ENCODE peak calls at places on chromosomes 6 and 20, in four cellular contexts. H is Panc1, F is K562, K is HepG2. A is an unnamed sample.

GRCh38 chr20:59146801-59147118 is 16.9 kb upstream of the ZNF831 start:
- DNase-seq in H (no peak), F (no peak), K (no peak), A (no peak)

GRCh38 chr6:31008165-31008564 is 2.1 kb upstream of the MUC22 start:
- DNase-seq in H (no peak), F (no peak), K (no peak), A (no peak)

GRCh38 chr6:54427396-54427910 is 119.2 kb downstream of the TINAG start:
- DNase-seq in H (no peak), F (no peak), K (no peak), A (no peak)

GRCh38 chr20:19673575-19673974 is 84.5 kb upstream of the RIN2 start:
- DNase-seq in H (no peak), F (no peak), K (no peak), A (no peak)

GRCh38 chr6:139145661-139146060 is 10.8 kb downstream of the HECA start:
- DNase-seq in H (no peak), F (no peak), K (no peak), A (no peak)

GRCh38 chr6:170269151-170269872 is 21.6 kb downstream of the DLL1 start:
- DNase-seq in H (no peak), F (no peak), K (no peak), A (no peak)

GRCh38 chr20:34951652-34952051 is 4.0 kb downstream of the GSS start:
- DNase-seq in H (no peak), F (no peak), K (no peak), A (no peak)

GRCh38 chr6:125415921-125416320 is 114.2 kb upstream of the HDDC2 start:
- DNase-seq in H (no peak), F (no peak), K (no peak), A (no peak)

GRCh38 chr20:29298759-29299613 is 1958.5 kb upstream of the DEFB115 start:
- DNase-seq in H (no peak), F (no peak), K (no peak), A (no peak)

GRCh38 chr20:11447371-11448100 is 470.2 kb upstream of the BTBD3 start:
- DNase-seq in H (no peak), F (no peak), K (no peak), A (no peak)

GRCh38 chr20:25248501-25249172 is 752 bp downstream of the PYGB start:
- DNase-seq in H (no peak), F (no peak), K (no peak), A (no peak)

GRCh38 chr20:21707999-21708737 is 2.7 kb downstream of the PAX1 start:
- DNase-seq in H (no peak), F (no peak), K (no peak), A (no peak)

GRCh38 chr6:157271911-157272310 is 51.4 kb downstream of the TMEM242 start:
- DNase-seq in H (no peak), F (no peak), K (no peak), A (no peak)

GRCh38 chr6:168388641-168389633 is 52.0 kb upstream of the SMOC2 start:
- DNase-seq in H (no peak), F (no peak), K (peak; percentile 40), A (no peak)

GRCh38 chr6:47180633-47181032 is 129.1 kb downstream of the TNFRSF21 start:
- DNase-seq in H (no peak), F (no peak), K (peak; percentile 61), A (peak; percentile 47)

GRCh38 chr6:6801635-6802218 is 213.2 kb downstream of the LY86 start:
- DNase-seq in H (no peak), F (no peak), K (no peak), A (no peak)

GRCh38 chr6:89298680-89299450 is 16.2 kb downstream of the GABRR2 start:
- DNase-seq in H (no peak), F (no peak), K (peak; percentile 51), A (peak; percentile 58)

GRCh38 chr6:136922680-136922996 is 537 bp downstream of the SLC35D3 start:
- DNase-seq in H (no peak), F (no peak), K (no peak), A (no peak)

GRCh38 chr6:99611148-99611547 is 4.5 kb downstream of the PRDM13 start:
- DNase-seq in H (no peak), F (peak; percentile 20), K (no peak), A (no peak)

GRCh38 chr20:22428051-22428450 is 156.3 kb downstream of the FOXA2 start:
- DNase-seq in H (no peak), F (no peak), K (no peak), A (no peak)

GRCh38 chr6:14165091-14165490 is 47.5 kb downstream of the CD83 start:
- DNase-seq in H (no peak), F (no peak), K (no peak), A (no peak)

GRCh38 chr6:127515234-127515793 is 3.8 kb downstream of the MTCL3 start:
- DNase-seq in H (no peak), F (no peak), K (no peak), A (no peak)

GRCh38 chr20:40497781-40498691 is 191.0 kb downstream of the MAFB start:
- DNase-seq in H (no peak), F (no peak), K (no peak), A (no peak)

GRCh38 chr6:37155394-37156312 is 14.3 kb upstream of the PIM1 start:
- DNase-seq in H (no peak), F (peak; percentile 67), K (no peak), A (no peak)

GRCh38 chr20:675453-676314 is at the start of gene SCRT2:
- DNase-seq in H (no peak), F (peak; percentile 83), K (peak; percentile 54), A (no peak)

GRCh38 chr20:60060593-60060992 is 102.4 kb downstream of the CDH26 start:
- DNase-seq in H (no peak), F (no peak), K (no peak), A (no peak)

GRCh38 chr6:52820198-52820597 is 16.6 kb upstream of the GSTA1 start:
- DNase-seq in H (no peak), F (no peak), K (no peak), A (no peak)

GRCh38 chr6:148803979-148804378 is 57.1 kb downstream of the UST start:
- DNase-seq in H (no peak), F (no peak), K (no peak), A (no peak)

GRCh38 chr20:1338801-1339200 is 9.9 kb upstream of the SDCBP2 start:
- DNase-seq in H (no peak), F (no peak), K (no peak), A (no peak)

GRCh38 chr6:3281669-3282460 is 23.1 kb downstream of the PSMG4 start:
- DNase-seq in H (no peak), F (no peak), K (no peak), A (no peak)

GRCh38 chr6:29414588-29414987 is at the start of gene OR12D1:
- DNase-seq in H (no peak), F (no peak), K (peak; percentile 10), A (peak; percentile 16)

GRCh38 chr20:51943761-51944160 is 141.4 kb upstream of the SALL4 start:
- DNase-seq in H (no peak), F (no peak), K (no peak), A (no peak)

GRCh38 chr20:20649945-20650344 is 62.5 kb downstream of the RALGAPA2 start:
- DNase-seq in H (no peak), F (no peak), K (no peak), A (no peak)

GRCh38 chr6:138999949-139000725 is 12.1 kb upstream of the REPS1 start:
- DNase-seq in H (no peak), F (no peak), K (no peak), A (no peak)

GRCh38 chr6:16148498-16148897 is 19.6 kb downstream of the MYLIP start:
- DNase-seq in H (no peak), F (no peak), K (peak; percentile 32), A (no peak)

GRCh38 chr6:143283887-143284640 is 166.4 kb downstream of the ADAT2 start:
- DNase-seq in H (no peak), F (no peak), K (no peak), A (no peak)
- TF ChIP-seq TCF7L2 in H (no peak), F (no peak), K (no peak), A (no peak)

GRCh38 chr6:108161724-108162282 is 4.0 kb upstream of the NR2E1 start:
- DNase-seq in H (no peak), F (no peak), K (no peak), A (no peak)

GRCh38 chr6:108164537-108164814 is 1.3 kb upstream of the NR2E1 start:
- DNase-seq in H (no peak), F (no peak), K (no peak), A (no peak)

GRCh38 chr6:108164815-108165706 is 761 bp upstream of the NR2E1 start:
- DNase-seq in H (no peak), F (no peak), K (no peak), A (no peak)

GRCh38 chr6:108163644-108164536 is 1.9 kb upstream of the NR2E1 start:
- DNase-seq in H (no peak), F (no peak), K (no peak), A (no peak)

DNA sequence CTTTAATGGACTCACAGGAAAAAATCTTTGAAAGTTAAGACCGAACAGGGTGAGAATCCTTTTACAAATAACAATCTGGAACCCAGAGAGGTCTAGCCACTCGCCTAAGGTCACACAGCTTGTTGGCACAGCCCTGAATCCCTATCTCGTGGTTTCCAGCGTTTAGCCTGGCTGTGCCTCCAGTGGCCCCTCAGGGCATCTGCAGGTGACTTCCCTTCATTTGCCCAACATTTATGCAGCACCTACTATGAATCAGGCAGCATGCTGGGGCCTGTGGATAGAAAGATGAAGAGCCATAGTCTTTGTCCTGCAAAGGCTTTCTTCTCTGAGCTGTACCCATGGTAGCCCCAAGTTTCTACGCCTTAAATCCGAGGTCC is 2.6 kb upstream of the NR2E1 start:
- DNase-seq in H (no peak), F (no peak), K (no peak), A (peak; percentile 12)
- TF ChIP-seq SIN3A in H (no peak), F (no peak), K (no peak), A (no peak)

GRCh38 chr6:57421503-57421902 is 104.1 kb downstream of the PRIM2 start:
- DNase-seq in H (no peak), F (no peak), K (no peak), A (no peak)
- TF ChIP-seq TCF7L2 in H (no peak), F (no peak), K (no peak), A (no peak)

GRCh38 chr6:111686249-111686997 is 80.7 kb upstream of the TRAF3IP2 start:
- DNase-seq in H (no peak), F (no peak), K (no peak), A (no peak)

GRCh38 chr6:111685506-111685905 is 79.8 kb upstream of the TRAF3IP2 start:
- DNase-seq in H (no peak), F (no peak), K (no peak), A (no peak)

GRCh38 chr6:111683749-111684267 is 78.1 kb upstream of the TRAF3IP2 start:
- DNase-seq in H (no peak), F (no peak), K (no peak), A (no peak)

GRCh38 chr6:111683126-111683525 is 77.4 kb upstream of the TRAF3IP2 start:
- DNase-seq in H (no peak), F (no peak), K (no peak), A (no peak)

DNA sequence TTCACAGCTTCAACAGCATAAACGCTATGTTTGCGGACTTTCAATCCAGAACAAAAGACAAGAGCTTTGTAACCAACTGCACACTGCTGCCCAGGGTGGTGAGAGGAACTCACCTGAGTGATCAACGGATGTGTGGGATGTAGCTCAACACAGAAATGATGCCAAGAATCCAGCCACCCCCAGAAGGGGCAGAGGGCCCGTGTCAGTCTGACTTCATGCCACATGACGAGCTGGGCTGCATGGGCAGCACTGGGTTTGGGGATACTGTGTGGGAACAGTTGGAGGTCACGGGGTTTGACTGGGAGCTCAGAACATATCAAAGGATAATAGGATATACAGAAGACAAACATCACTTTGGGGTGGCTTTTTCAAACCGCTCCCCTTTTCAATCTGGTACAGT is 79.4 kb upstream of the TRAF3IP2 start:
- DNase-seq in H (no peak), F (no peak), K (no peak), A (no peak)
- TF ChIP-seq SIN3A in H (no peak), F (no peak), K (no peak), A (no peak)

GRCh38 chr6:155158044-155158843 is 105.6 kb upstream of the CLDN20 start:
- DNase-seq in H (no peak), F (no peak), K (no peak), A (no peak)
- TF ChIP-seq TCF7L2 in H (no peak), F (no peak), K (no peak), A (no peak)